ENCODE peak calls at places on chromosomes 16 and 17, in ten cellular contexts. J is T-helper 1 cell; G is stimulated activated CD8-positive, alpha-beta memory T cell treated with anti-CD3 and anti-CD28 coated beads, Interleukin-15, amount 100 ng/mL, for 1 hour; Y is PC-3; I is GF-D8; T is activated CD8-positive, alpha-beta memory T cell treated with anti-CD3 and anti-CD28 coated beads for 1 hour; C is cardiac muscle cell; L is GM04503; U is fibroblast of mammary gland; F is NCI-H1105 treated with DMSO at 0.1 percent for 48 hours. V is an unnamed sample.

GRCh38 chr17:927611-928461 is 51.7 kb downstream of the NXN start:
- DNase-seq in T (no peak), L (peak; percentile 98), F (no peak), U (peak; percentile 95), C (no peak), J (no peak), Y (peak; percentile 88), I (no peak), G (no peak), V (no peak)

GRCh38 chr16:88790312-88791150 is 5.5 kb upstream of the PIEZO1 start:
- DNase-seq in L (no peak), I (peak; percentile 60), U (no peak), Y (no peak), C (no peak), F (no peak), T (no peak), G (no peak), J (peak; percentile 82), V (no peak)

GRCh38 chr17:77944390-77945222 is 13.9 kb upstream of the TNRC6C start:
- DNase-seq in J (no peak), C (no peak), I (no peak), Y (no peak), T (no peak), G (no peak), F (no peak), L (no peak), U (no peak), V (no peak)

GRCh38 chr16:2472885-2473284 is 1.8 kb downstream of the NTN3 start:
- DNase-seq in C (no peak), I (no peak), U (no peak), L (no peak), T (no peak), F (no peak), J (no peak), Y (no peak), G (no peak), V (no peak)

GRCh38 chr17:29048440-29049360 is 5.8 kb downstream of the PIPOX start:
- DNase-seq in U (no peak), Y (no peak), T (no peak), C (peak; percentile 56), L (no peak), I (no peak), F (peak; percentile 5), G (no peak), J (no peak), V (peak; percentile 20)

GRCh38 chr17:4887581-4887980 is 11.8 kb upstream of the C17orf107 start:
- DNase-seq in L (no peak), G (no peak), I (no peak), Y (no peak), T (no peak), J (no peak), C (no peak), U (no peak), F (no peak), V (no peak)

GRCh38 chr16:30903596-30903995 is 7.2 kb downstream of the CTF1 start:
- DNase-seq in J (peak; percentile 40), F (no peak), I (peak; percentile 99), G (no peak), U (peak; percentile 32), T (no peak), L (no peak), C (no peak), Y (no peak), V (no peak)

GRCh38 chr16:30697264-30698138 is 1.5 kb upstream of the SRCAP start:
- DNase-seq in L (no peak), F (peak; percentile 93), T (no peak), J (no peak), C (peak; percentile 97), Y (peak; percentile 4), U (no peak), G (no peak), I (no peak), V (peak; percentile 94)

GRCh38 chr17:77744268-77744988 is 214.1 kb upstream of the TNRC6C start:
- DNase-seq in I (no peak), Y (no peak), F (no peak), L (no peak), G (no peak), J (no peak), U (peak; percentile 18), C (no peak), T (no peak), V (no peak)

GRCh38 chr17:12053552-12053951 is 32.9 kb downstream of the MAP2K4 start:
- DNase-seq in F (no peak), J (peak; percentile 12), Y (no peak), I (no peak), C (no peak), U (no peak), T (no peak), L (no peak), G (no peak), V (no peak)

GRCh38 chr16:21656795-21657768 is 4.7 kb upstream of the IGSF6 start:
- DNase-seq in U (peak; percentile 69), F (peak; percentile 45), L (no peak), I (no peak), T (no peak), C (peak; percentile 45), G (no peak), J (peak; percentile 55), Y (peak; percentile 58), V (peak; percentile 40)

GRCh38 chr17:80959330-80960036 is 32.2 kb upstream of the CHMP6 start:
- DNase-seq in J (no peak), I (no peak), T (no peak), C (no peak), L (peak; percentile 74), F (no peak), Y (peak; percentile 45), G (no peak), U (peak; percentile 41), V (peak; percentile 18)

GRCh38 chr17:15109608-15110007 is 155.5 kb downstream of the PMP22 start:
- DNase-seq in Y (no peak), F (no peak), U (no peak), G (no peak), T (no peak), L (no peak), I (no peak), C (no peak), J (no peak), V (no peak)

GRCh38 chr16:11417487-11417886 is 72.2 kb downstream of the RMI2 start:
- DNase-seq in Y (no peak), G (no peak), T (no peak), F (no peak), U (no peak), C (no peak), J (no peak), L (no peak), I (no peak), V (no peak)

GRCh38 chr17:37283414-37283961 is 92.3 kb upstream of the C17orf78 start:
- DNase-seq in T (no peak), I (no peak), F (no peak), Y (no peak), U (no peak), G (no peak), L (no peak), J (no peak), C (no peak), V (no peak)

V was measured in NCI-H2081.